ENCODE peak calls at places on chromosomes 7 and 10, in seven cellular contexts. Y is IMR-90, P is keratinocyte, Z is fibroblast of lung, W is astrocyte, B is neural progenitor cell, Q is endothelial cell of umbilical vein. O is an unnamed sample.

GRCh38 chr7:1059200-1060091 is 15.1 kb downstream of the GPR146 start:
- DNase-seq in Y (no peak), P (no peak), Z (no peak), W (no peak), B (peak), Q (peak), O (no peak)

GRCh38 chr10:26486985-26487850 is 49.1 kb downstream of the APBB1IP start:
- DNase-seq in Y (peak), P (peak), Z (peak), W (peak), B (no peak), Q (no peak), O (peak)

GRCh38 chr10:10703390-10703789 is 314.3 kb upstream of the CELF2 start:
- DNase-seq in Y (no peak), P (no peak), Z (no peak), W (no peak), B (no peak), Q (no peak), O (no peak)

GRCh38 chr7:10239643-10240345 is 733.9 kb upstream of the PHF14 start:
- DNase-seq in Y (no peak), P (no peak), Z (peak), W (peak), B (no peak), Q (peak), O (no peak)

GRCh38 chr10:80541144-80541750 is 3.5 kb downstream of the SH2D4B start:
- DNase-seq in Y (no peak), P (no peak), Z (no peak), W (no peak), B (no peak), Q (peak), O (no peak)

GRCh38 chr10:48890904-48891839 is 48.5 kb downstream of the LRRC18 start:
- DNase-seq in Y (no peak), P (no peak), Z (no peak), W (no peak), B (peak), Q (no peak), O (no peak)

GRCh38 chr7:151254851-151255250 is 6.4 kb upstream of the SMARCD3 start:
- DNase-seq in Y (no peak), P (no peak), Z (no peak), W (no peak), B (no peak), Q (no peak), O (no peak)

GRCh38 chr10:60820093-60820769 is 42.0 kb downstream of the CDK1 start:
- DNase-seq in Y (peak), P (no peak), Z (peak), W (peak), B (peak), Q (peak), O (peak)

GRCh38 chr10:72525277-72525676 is 100.6 kb downstream of the MICU1 start:
- DNase-seq in Y (peak), P (no peak), Z (peak), W (peak), B (no peak), Q (no peak), O (peak)

GRCh38 chr7:2387897-2388636 is 15.3 kb upstream of the CHST12 start:
- DNase-seq in Y (no peak), P (no peak), Z (no peak), W (no peak), B (no peak), Q (peak), O (no peak)

GRCh38 chr7:23044581-23044980 is 30.7 kb upstream of the HYCC1 start:
- DNase-seq in Y (no peak), P (no peak), Z (no peak), W (no peak), B (no peak), Q (no peak), O (no peak)

GRCh38 chr10:133124357-133125211 is 35.4 kb upstream of the KNDC1 start:
- DNase-seq in Y (no peak), P (no peak), Z (peak), W (no peak), B (peak), Q (peak), O (peak)

GRCh38 chr7:103564416-103564815 is 118.4 kb upstream of the SLC26A5 start:
- DNase-seq in Y (no peak), P (no peak), Z (no peak), W (no peak), B (no peak), Q (no peak), O (no peak)

GRCh38 chr10:5975641-5976473 is 1.5 kb downstream of the IL15RA start:
- DNase-seq in Y (peak), P (no peak), Z (no peak), W (peak), B (no peak), Q (peak), O (no peak)

GRCh38 chr10:72025832-72026231 is 61.6 kb downstream of the CHST3 start:
- DNase-seq in Y (no peak), P (no peak), Z (no peak), W (no peak), B (no peak), Q (no peak), O (no peak)

GRCh38 chr10:1550291-1550595 is 187.1 kb downstream of the ADARB2 start:
- DNase-seq in Y (no peak), P (no peak), Z (no peak), W (no peak), B (no peak), Q (no peak), O (no peak)

GRCh38 chr10:115706482-115707076 is 566.4 kb downstream of the GFRA1 start:
- DNase-seq in Y (peak), P (no peak), Z (peak), W (peak), B (peak), Q (peak), O (peak)
- TF ChIP-seq CTCF in Y (peak), P (no peak), Z (peak), W (peak), B (peak), Q (peak), O (peak)

GRCh38 chr7:155604504-155604997 is 39.9 kb upstream of the RBM33 start:
- DNase-seq in Y (no peak), P (no peak), Z (no peak), W (no peak), B (no peak), Q (no peak), O (no peak)
- H3K9ac ChIP-seq in Y (no peak), P (no peak), Z (no peak), W (no peak), B (no peak), Q (no peak), O (no peak)

DNA sequence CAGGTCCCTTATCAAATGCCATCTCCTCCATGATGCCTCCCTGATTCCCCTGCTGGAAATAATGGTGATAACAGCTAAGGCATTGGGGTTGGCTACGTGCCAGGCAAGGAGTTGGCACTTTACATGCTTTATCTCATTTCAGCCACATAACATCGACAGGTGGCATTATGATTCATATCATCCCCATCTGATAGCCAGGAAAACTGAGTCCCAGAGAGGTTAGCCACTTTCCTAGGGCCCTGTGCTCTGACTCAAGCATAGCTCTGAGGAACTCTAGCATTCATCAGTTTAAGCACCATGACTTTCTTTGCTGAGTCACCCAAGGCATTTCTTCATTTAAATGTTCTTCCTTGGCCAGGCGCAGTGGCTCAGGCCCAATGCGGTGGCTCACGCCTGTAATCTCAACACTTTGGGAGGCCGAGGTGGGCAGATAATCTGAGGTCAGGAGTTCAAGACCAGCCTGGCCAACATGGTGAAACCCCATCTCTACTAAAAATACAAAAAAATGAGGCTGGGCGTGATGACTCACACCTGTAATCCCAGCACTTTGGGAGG is 6.6 kb downstream of the LEP start:
- DNase-seq in Y (peak), P (peak), Z (peak), W (peak), B (no peak), Q (no peak), O (peak)
- TF ChIP-seq CTCF in Y (no peak), P (no peak), Z (no peak), W (no peak), B (no peak), Q (no peak), O (no peak)

DNA sequence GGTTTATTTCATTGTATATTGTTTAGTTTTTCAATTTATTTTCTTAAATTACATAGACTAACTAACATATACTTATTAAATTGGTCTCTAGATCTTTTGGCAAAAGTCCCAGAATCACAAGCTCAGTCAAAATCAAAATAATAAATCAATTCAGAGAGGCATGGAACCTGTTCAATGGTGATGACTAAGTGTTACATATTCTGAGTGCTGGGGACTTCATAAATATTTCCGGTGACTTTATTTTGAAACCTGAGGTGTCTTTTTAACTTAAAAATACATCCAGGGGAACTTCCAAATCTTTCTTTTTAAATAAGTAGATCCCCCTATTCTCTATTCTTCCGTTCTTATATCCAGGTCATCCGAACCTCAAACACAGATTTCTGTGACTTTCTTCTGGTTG is 89.6 kb upstream of the ZNF804B start:
- DNase-seq in Y (no peak), P (no peak), Z (no peak), W (no peak), B (no peak), Q (peak), O (no peak)
- H3K9ac ChIP-seq in Y (no peak), P (no peak), Z (no peak), W (no peak), B (no peak), Q (no peak), O (no peak)

DNA sequence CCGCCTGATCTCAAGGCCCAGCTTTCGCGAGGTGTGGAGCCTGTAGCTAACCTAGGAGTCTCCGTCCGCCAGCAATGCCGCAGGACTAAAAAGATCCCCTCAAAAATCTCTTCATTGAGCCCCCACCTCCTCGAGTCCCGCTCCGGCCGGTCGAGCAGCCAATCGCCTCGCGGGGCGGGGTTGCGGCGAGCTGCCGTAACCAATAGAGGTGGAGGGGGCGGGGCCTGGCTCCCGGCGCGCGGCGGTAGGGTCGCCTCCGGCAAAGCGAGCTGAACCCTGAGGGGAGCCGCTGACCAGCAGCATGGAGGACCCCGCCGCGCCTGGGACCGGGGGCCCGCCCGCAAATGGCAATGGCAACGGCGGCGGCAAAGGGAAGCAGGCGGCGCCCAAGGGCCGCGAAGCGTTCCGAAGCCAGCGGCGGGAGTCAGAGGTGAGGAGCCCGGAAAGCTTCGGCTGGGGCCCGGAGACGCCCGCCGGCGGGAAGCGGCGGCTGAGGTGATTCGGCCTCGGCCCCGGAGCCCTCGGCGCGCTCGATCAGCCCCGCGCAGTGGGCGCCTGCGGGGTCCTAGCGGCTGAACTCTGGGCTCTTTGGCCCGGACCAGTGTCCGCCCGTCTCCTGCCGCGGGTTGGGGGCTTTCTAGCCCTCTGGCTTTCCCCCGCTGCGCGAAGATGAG is at the start of gene STRIP2:
- DNase-seq in Y (peak), P (no peak), Z (peak), W (peak), B (peak), Q (peak), O (peak)
- TF ChIP-seq CTCF in Y (no peak), P (no peak), Z (no peak), W (no peak), B (no peak), Q (no peak), O (no peak)

GRCh38 chr7:145088111-145088745 is 252.4 kb upstream of the TPK1 start:
- DNase-seq in Y (no peak), P (no peak), Z (no peak), W (no peak), B (no peak), Q (no peak), O (no peak)

DNA sequence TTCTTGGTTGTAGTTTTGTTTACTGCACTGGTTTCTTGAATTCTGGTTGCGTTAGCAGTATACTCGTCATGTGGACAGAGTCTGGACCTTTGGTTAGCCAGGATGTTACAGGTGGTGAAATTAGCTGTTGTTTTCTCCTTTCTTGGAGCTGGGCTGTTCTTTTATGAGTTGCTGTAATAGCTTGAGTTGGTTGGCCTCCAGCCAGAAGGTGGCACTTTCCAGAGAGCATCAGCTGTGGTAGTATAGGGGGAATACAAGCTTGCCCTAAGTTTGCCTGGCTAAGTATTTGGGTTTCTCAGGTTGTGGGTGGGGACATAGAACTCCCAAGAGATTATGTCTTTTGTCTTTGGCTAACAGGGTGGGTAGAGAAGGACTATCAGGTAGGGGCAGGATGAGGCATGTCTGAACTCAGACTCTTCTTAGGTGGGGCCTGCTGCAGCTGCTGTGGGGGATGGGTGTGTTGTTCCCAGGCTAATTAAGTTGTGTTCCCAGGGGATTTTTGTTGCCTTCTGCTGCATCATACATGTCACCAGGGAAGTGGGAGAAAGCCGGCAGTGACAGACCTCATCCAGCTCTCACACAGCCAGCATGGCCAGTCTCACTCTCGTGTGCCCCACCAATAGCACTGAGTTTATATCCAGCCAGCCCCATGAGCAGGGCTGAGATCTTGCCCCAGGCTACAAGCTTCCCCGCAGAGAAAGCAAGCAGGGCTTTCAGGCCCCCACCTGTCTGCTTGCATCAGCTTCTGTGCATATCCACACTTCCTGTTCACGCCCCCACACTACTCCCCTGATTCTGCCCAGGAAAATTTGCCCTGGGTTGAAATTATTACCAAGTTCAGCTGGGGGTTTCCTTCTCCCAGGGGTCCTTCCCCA is 246.8 kb upstream of the TPK1 start:
- DNase-seq in Y (no peak), P (no peak), Z (no peak), W (no peak), B (no peak), Q (no peak), O (no peak)
- H3K9ac ChIP-seq in Y (no peak), P (no peak), Z (no peak), W (no peak), B (no peak), Q (no peak), O (no peak)

GRCh38 chr7:17941171-17941490 is 837 bp upstream of the SNX13 start:
- DNase-seq in Y (no peak), P (no peak), Z (peak), W (no peak), B (no peak), Q (no peak), O (peak)
- TF ChIP-seq CTCF in Y (no peak), P (no peak), Z (peak), W (peak), B (no peak), Q (no peak), O (no peak)

DNA sequence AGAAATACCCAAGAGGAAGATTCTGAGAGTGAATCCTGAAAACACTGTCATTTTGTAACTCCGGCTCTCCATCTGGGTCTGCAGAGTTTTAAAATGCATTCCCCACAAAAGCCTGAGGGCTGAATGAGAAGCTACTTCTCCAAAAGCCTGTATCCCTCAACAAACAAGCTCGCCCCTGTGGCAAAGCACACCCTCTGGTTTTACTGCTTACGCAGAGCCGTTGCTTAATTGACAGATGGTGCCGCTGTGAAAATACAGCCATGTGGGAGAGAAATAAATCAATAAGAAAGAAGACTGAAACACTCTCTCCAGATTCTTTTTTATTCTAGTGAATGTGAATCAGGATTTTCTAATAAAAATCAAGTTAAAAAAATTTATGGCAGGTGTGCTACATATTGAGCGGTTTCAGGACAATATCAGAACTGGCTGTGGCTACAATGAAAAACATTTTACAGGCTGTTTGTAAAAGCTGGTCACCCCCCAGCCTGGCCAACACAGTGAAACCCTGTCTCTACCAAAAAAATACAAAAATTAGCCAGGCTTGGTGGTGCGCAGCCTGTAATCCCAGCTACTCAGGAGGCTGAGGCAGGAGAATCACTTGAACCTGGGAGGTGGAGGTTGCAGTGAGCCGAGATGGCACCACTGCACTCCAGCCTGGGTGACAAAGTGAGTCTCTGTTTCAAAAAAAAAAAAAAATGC is 32.5 kb downstream of the C7orf33 start:
- DNase-seq in Y (no peak), P (no peak), Z (no peak), W (no peak), B (peak), Q (no peak), O (no peak)
- H3K9ac ChIP-seq in Y (no peak), P (no peak), Z (no peak), W (no peak), B (no peak), Q (no peak), O (no peak)

DNA sequence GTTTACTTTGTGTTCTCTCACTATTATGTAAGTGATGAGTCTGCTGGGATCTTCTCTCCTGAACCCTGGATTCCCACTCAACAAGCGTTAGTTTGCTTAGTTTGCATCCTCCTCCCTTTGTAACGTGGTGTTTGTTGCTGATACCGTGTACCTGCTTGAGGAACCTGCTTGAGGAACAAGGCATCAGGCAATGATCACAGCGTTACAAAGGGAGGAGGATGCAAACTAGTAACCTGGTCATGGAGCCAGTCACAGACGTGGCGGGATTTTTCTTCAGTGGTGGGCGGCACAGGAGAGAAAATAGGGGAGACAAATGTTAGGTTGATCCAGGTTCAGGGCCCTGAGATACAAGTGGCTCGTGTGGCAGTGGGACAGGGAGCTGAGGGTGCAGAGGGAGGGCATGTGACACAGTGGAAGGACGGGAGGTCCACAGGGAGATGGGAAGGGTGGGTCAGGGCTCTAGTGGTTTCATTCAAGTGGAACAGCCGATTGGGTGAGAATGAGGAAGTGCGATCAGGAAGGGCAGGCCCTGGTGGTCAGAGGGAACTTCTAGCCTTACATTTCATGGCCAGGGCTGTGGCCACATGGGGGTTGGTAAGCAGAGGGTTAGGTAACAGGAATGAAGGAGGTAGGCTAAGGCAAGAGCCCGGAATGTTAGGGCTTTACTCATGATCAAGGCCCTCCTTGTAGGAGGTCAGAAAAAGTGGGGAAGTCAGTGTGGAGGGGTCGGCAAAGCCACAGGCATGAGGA is 38.0 kb downstream of the SNX10 start:
- DNase-seq in Y (no peak), P (no peak), Z (no peak), W (no peak), B (no peak), Q (no peak), O (no peak)
- TF ChIP-seq CTCF in Y (no peak), P (no peak), Z (no peak), W (no peak), B (no peak), Q (no peak), O (no peak)